ENCODE peak calls at places on chromosomes 4 and X, in four cellular contexts. One of them, this sample, is unnamed.

GRCh38 chr4:94452476-94453300 is 946 bp downstream of the PDLIM5 start:
- DNase-seq in H9: peak
- DNase-seq in mesendoderm: peak
- DNase-seq in IMR-90: peak
- DNase-seq in this sample: peak

GRCh38 chr4:52588771-52589591 is 70.1 kb downstream of the USP46 start:
- DNase-seq in IMR-90: peak
- DNase-seq in mesendoderm: peak
- DNase-seq in H9: no peak
- DNase-seq in this sample: no peak

GRCh38 chr4:59904331-59904730 is 1295.8 kb upstream of the ADGRL3 start:
- DNase-seq in IMR-90: no peak
- DNase-seq in mesendoderm: peak
- DNase-seq in H9: no peak
- DNase-seq in this sample: no peak

GRCh38 chr4:54945838-54946237 is 179.6 kb downstream of the KDR start:
- DNase-seq in mesendoderm: no peak
- DNase-seq in H9: no peak
- DNase-seq in IMR-90: no peak
- DNase-seq in this sample: no peak

GRCh38 chrX:23885803-23886202 is 21.9 kb downstream of the APOO start:
- DNase-seq in H9: no peak
- DNase-seq in mesendoderm: no peak
- DNase-seq in IMR-90: no peak
- DNase-seq in this sample: no peak

GRCh38 chr4:185222598-185222997 is 13.2 kb downstream of the SNX25 start:
- DNase-seq in IMR-90: peak
- DNase-seq in H9: no peak
- DNase-seq in mesendoderm: no peak
- DNase-seq in this sample: no peak

GRCh38 chrX:22629105-22629725 is 356.5 kb downstream of the CBLL2 start:
- DNase-seq in mesendoderm: no peak
- DNase-seq in H9: no peak
- DNase-seq in IMR-90: peak
- DNase-seq in this sample: no peak

GRCh38 chr4:152482211-152482610 is 53.7 kb downstream of the FBXW7 start:
- DNase-seq in mesendoderm: no peak
- DNase-seq in H9: no peak
- DNase-seq in IMR-90: no peak
- DNase-seq in this sample: no peak

GRCh38 chr4:184355857-184356256 is 118.5 kb downstream of the IRF2 start:
- DNase-seq in mesendoderm: no peak
- DNase-seq in IMR-90: no peak
- DNase-seq in H9: peak
- DNase-seq in this sample: no peak

GRCh38 chr4:5780831-5781480 is 70.0 kb downstream of the EVC start:
- DNase-seq in IMR-90: peak
- DNase-seq in mesendoderm: no peak
- DNase-seq in H9: peak
- DNase-seq in this sample: no peak

GRCh38 chr4:5783486-5783885 is 72.5 kb downstream of the EVC start:
- DNase-seq in IMR-90: no peak
- DNase-seq in mesendoderm: no peak
- DNase-seq in H9: peak
- DNase-seq in this sample: no peak

GRCh38 chr4:5784960-5785611 is 74.1 kb downstream of the EVC start:
- DNase-seq in IMR-90: no peak
- DNase-seq in mesendoderm: peak
- DNase-seq in H9: peak
- DNase-seq in this sample: no peak

GRCh38 chr4:5784021-5784420 is 73.0 kb downstream of the EVC start:
- DNase-seq in H9: peak
- DNase-seq in IMR-90: no peak
- DNase-seq in mesendoderm: no peak
- DNase-seq in this sample: no peak

DNA sequence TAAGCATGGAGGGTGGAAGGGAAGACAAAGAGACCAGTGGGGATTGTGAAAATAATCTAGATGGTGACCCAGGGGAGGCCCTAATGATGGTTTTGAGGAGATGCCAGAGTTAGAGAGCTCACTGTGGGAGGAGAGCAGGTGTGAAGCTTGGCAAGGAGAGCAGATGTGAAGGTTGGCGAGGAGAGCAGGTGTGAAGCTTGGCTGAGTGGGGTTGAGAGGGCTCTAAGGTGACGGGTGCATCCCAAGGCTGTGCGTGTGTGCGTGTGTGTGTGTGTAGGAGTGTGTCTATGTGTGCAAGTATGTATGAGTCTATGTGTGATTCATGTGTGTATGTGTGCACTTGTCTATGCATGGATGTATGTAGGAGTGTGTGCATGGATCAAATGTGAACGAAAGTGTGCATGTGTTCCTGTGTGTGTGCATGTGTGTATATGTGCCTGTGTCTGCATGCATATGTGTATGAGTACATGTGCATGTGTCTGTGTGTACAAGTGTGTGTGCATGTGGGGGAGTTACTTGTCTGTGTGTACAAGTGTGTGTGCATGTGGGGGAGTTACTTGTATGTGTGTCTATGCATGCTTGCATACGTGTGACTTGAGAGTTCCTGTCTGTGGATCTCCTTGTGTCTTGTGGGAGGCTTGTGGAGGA is 72.0 kb downstream of the EVC start:
- DNase-seq in mesendoderm: no peak
- DNase-seq in H9: peak
- DNase-seq in IMR-90: no peak
- DNase-seq in this sample: no peak
- H2BK15ac ChIP-seq in mesendoderm: no peak
- H2BK15ac ChIP-seq in H9: no peak
- H2BK15ac ChIP-seq in IMR-90: no peak
- H2BK15ac ChIP-seq in this sample: no peak

DNA sequence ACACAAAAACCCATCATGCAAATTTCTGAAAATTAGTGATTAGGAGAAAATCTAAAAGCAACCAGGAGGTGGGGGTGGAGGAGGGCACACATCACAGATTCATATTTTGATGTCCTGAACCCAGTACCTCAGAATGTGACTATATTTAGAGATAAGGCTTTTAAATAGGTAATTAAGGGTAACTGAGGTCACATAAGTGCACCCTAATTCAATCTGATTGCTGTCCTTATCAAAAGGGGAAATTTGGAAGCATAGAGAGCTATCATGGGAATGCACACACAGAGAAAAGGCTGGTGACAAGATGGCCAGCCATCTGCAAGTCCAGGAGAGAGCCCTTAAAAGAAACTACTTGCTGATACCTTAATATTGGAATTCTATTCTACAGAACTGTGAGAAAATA is 281.8 kb upstream of the UGT8 start:
- DNase-seq in IMR-90: no peak
- DNase-seq in H9: no peak
- DNase-seq in mesendoderm: no peak
- DNase-seq in this sample: no peak
- H2BK15ac ChIP-seq in IMR-90: no peak
- H2BK15ac ChIP-seq in H9: no peak
- H2BK15ac ChIP-seq in mesendoderm: no peak
- H2BK15ac ChIP-seq in this sample: no peak

GRCh38 chrX:1103360-1103759 is 109.1 kb downstream of the CRLF2 start:
- DNase-seq in mesendoderm: no peak
- DNase-seq in H9: no peak
- DNase-seq in IMR-90: no peak
- DNase-seq in this sample: no peak
- H2BK15ac ChIP-seq in mesendoderm: no peak
- H2BK15ac ChIP-seq in H9: no peak
- H2BK15ac ChIP-seq in IMR-90: no peak
- H2BK15ac ChIP-seq in this sample: no peak

GRCh38 chr4:8343051-8343966 is 73.8 kb downstream of the HTRA3 start:
- DNase-seq in H9: no peak
- DNase-seq in mesendoderm: no peak
- DNase-seq in IMR-90: no peak
- DNase-seq in this sample: no peak
- H2BK15ac ChIP-seq in H9: no peak
- H2BK15ac ChIP-seq in mesendoderm: no peak
- H2BK15ac ChIP-seq in IMR-90: no peak
- H2BK15ac ChIP-seq in this sample: no peak

GRCh38 chrX:115204040-115204439 is 14.8 kb downstream of the RBMXL3 start:
- DNase-seq in mesendoderm: no peak
- DNase-seq in H9: no peak
- DNase-seq in IMR-90: no peak
- DNase-seq in this sample: no peak
- H2BK15ac ChIP-seq in mesendoderm: no peak
- H2BK15ac ChIP-seq in H9: no peak
- H2BK15ac ChIP-seq in IMR-90: no peak
- H2BK15ac ChIP-seq in this sample: no peak

DNA sequence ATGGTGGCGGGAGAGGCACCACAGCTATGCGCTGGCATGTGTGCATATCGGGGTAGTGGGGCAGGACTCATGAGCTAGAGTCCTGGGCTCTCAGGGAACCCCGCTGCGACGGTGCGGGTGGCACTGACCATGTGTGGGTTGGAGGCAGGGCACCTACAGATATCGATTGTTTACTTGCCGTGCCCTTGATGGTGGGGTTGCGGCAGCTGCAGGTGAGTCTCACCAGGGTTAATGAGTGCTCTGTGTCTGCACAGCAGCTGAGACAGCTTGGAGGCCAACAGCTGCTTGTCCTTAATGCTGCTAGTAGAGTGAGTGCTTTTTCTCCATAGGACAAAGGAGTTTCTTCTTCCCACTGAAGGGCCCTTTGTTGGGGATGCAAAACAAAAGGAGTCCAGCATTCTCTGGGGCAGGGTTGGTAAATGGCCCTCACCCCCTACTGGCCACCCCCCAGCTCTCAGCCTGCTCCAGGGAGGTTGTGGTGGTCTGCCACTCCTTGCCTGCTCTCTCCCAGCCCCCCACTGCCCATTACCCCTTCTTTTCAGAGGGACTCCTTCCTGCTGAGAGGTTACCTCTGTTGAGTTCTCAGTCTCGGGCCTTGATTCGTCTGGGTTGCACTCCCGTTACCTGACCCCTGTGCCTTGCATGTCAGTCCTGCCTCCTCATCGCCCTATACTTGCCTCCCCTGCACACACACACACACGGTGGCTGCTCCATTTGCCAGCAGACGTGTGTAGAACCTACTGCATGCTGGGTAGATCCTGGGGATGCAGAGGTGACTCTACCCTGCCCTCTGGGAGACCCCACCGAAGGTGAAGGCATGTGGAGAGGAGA is 52.8 kb downstream of the TBC1D14 start:
- DNase-seq in mesendoderm: no peak
- DNase-seq in H9: no peak
- DNase-seq in IMR-90: no peak
- DNase-seq in this sample: peak
- H2BK15ac ChIP-seq in mesendoderm: no peak
- H2BK15ac ChIP-seq in H9: no peak
- H2BK15ac ChIP-seq in IMR-90: no peak
- H2BK15ac ChIP-seq in this sample: peak

This sample was measured in neuronal stem cell.